ENCODE peak calls at places on chromosome 16, in eight cellular contexts. J is ovary; R is lower lobe of right lung; E is breast epithelium; C is colonic mucosa; Y is effector memory CD4-positive, alpha-beta T cell; F is A549; N is fibroblast of pulmonary artery. I is an unnamed sample.

GRCh38 chr16:89711601-89712475 is 8.9 kb downstream of the VPS9D1 start:
- DNase-seq in J (peak; percentile 73), N (peak; percentile 66), E (no peak), F (peak; percentile 94), R (peak; percentile 65), C (peak; percentile 68), Y (peak; percentile 61), I (peak; percentile 81)

GRCh38 chr16:23401142-23401541 is 51.8 kb downstream of the COG7 start:
- DNase-seq in N (no peak), C (no peak), J (no peak), E (no peak), R (peak; percentile 58), Y (no peak), F (no peak), I (no peak)

GRCh38 chr16:66309-67182 is 5.9 kb downstream of the RHBDF1 start:
- DNase-seq in E (no peak), F (no peak), J (no peak), C (no peak), R (no peak), Y (no peak), N (no peak), I (no peak)

GRCh38 chr16:30786936-30787612 is at the start of gene ZNF629:
- DNase-seq in N (peak; percentile 70), Y (no peak), J (peak; percentile 82), R (peak; percentile 75), E (peak; percentile 54), F (peak; percentile 77), C (peak; percentile 75), I (no peak)

GRCh38 chr16:66899310-66899944 is 19.1 kb downstream of the PDP2 start:
- DNase-seq in Y (no peak), E (no peak), J (peak; percentile 72), C (no peak), R (peak; percentile 34), N (peak; percentile 64), F (no peak), I (no peak)

GRCh38 chr16:30775381-30776099 is 11.5 kb downstream of the ZNF629 start:
- DNase-seq in J (peak; percentile 87), C (peak; percentile 91), E (peak; percentile 74), Y (peak; percentile 14), F (peak; percentile 96), N (peak; percentile 81), R (peak; percentile 88), I (peak; percentile 73)

GRCh38 chr16:86048221-86048620 is 149.3 kb downstream of the IRF8 start:
- DNase-seq in E (no peak), F (no peak), R (no peak), C (no peak), J (no peak), Y (no peak), N (no peak), I (no peak)

GRCh38 chr16:75660321-75660720 is 12.7 kb downstream of the TERF2IP start:
- DNase-seq in E (no peak), N (no peak), F (no peak), J (no peak), C (no peak), R (no peak), Y (no peak), I (no peak)

GRCh38 chr16:83980794-83981193 is 12.8 kb downstream of the NECAB2 start:
- DNase-seq in R (no peak), N (no peak), F (no peak), C (no peak), E (no peak), J (no peak), Y (no peak), I (no peak)

GRCh38 chr16:58027341-58028167 is 2.0 kb downstream of the MMP15 start:
- DNase-seq in N (no peak), R (peak; percentile 63), J (no peak), E (no peak), C (peak; percentile 83), Y (no peak), F (peak; percentile 74), I (no peak)

DNA sequence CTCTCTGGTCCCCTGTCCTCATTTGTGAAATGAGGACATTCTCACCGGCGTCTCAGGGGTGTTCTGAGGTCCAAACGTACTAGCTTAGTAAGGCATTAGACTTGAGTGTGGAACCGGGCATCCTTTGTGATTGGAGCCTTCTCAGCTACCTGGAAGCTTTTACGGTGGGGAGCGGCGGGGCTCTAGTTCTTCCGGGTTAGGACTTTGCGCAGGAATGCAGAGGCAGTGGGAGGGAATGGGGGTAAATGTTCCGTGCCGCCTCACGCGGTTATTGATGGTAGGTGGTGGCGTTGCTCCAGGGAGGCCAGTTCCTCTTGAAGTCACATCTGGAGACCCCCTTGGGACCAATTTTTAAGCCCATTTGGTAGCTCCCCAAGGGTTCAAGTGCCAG is 113.6 kb downstream of the SNX29 start:
- DNase-seq in E (no peak), C (no peak), R (peak; percentile 47), N (no peak), F (no peak), J (peak; percentile 45), Y (no peak), I (no peak)
- H3K4me3 ChIP-seq in E (peak overlapping the region; percentile 55), C (no peak overlapping the region), R (peak overlapping the region; percentile 35), N (peak overlapping the region; percentile 43), F (no peak overlapping the region), J (no peak overlapping the region), Y (peak overlapping the region; percentile 16), I (no peak overlapping the region)

GRCh38 chr16:1979271-1980025 is 1.8 kb downstream of the NOXO1 start:
- DNase-seq in E (no peak), C (peak; percentile 92), R (peak; percentile 92), J (no peak), Y (no peak), N (no peak), F (no peak), I (no peak)

GRCh38 chr16:1976951-1977874 is 4.1 kb downstream of the NOXO1 start:
- DNase-seq in F (no peak), C (no peak), E (no peak), Y (no peak), J (no peak), R (peak; percentile 41), N (no peak), I (no peak)

GRCh38 chr16:1980026-1980769 is 1.1 kb downstream of the NOXO1 start:
- DNase-seq in Y (no peak), N (no peak), R (no peak), J (no peak), E (no peak), F (no peak), C (peak; percentile 60), I (no peak)

GRCh38 chr16:1977875-1978268 is 3.4 kb downstream of the NOXO1 start:
- DNase-seq in R (peak; percentile 47), C (no peak), F (no peak), J (no peak), N (no peak), Y (no peak), E (no peak), I (no peak)

GRCh38 chr16:1978476-1979120 is 2.7 kb downstream of the NOXO1 start:
- DNase-seq in C (no peak), J (no peak), F (no peak), Y (no peak), N (no peak), R (no peak), E (no peak), I (no peak)
- H3K4me3 ChIP-seq in C (peak overlapping the region; percentile 39), J (no peak overlapping the region), F (no peak overlapping the region), Y (no peak overlapping the region), N (no peak overlapping the region), R (peak overlapping the region; percentile 42), E (peak overlapping the region; percentile 60), I (no peak overlapping the region)

DNA sequence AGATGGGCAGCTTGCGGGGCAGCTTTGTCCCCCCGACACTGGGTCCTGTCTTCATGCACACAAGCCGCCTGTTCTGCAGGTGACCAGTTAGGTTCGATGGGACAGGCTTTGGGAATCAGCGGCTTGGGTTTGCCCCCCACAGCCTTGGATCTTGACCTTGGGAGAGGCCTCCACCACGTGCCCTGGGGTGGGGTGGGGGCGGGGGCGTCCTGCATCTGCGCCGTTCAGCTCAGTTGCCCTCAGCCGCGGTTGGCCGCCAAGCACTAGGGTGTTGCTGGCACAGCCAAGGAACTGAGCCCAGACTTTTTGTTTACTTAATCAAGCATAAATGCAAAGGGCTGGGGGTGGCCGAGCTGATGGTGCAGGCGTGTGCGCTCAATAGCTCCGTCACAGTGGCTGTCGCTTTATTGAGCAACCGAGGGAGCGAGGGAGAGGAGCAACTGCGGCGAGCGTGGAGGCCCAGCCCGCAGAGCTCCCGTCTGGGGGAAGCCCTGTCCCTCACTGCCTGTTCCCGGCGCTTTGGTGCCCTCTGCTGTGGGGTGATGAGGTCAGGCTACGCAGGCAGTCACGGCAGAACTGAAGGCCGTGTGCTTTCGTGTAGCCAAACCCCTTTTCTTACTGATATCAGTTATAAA is 33.9 kb downstream of the JPH3 start:
- DNase-seq in F (peak; percentile 98), J (peak; percentile 87), R (peak; percentile 88), N (peak; percentile 83), E (peak; percentile 58), C (peak; percentile 82), Y (peak; percentile 67), I (peak; percentile 55)
- H3K4me3 ChIP-seq in F (peak overlapping the region; percentile 53), J (peak overlapping the region; percentile 11), R (peak overlapping the region; percentile 40), N (peak overlapping the region; percentile 10), E (peak overlapping the region; percentile 57), C (peak overlapping the region; percentile 22), Y (peak overlapping the region; percentile 47), I (no peak overlapping the region)

GRCh38 chr16:3088450-3088849 is 10.6 kb downstream of the ZSCAN10 start:
- DNase-seq in E (no peak), C (no peak), J (no peak), N (no peak), R (peak; percentile 68), F (no peak), Y (no peak), I (no peak)

GRCh38 chr16:3085868-3086595 is 13.1 kb downstream of the ZSCAN10 start:
- DNase-seq in Y (no peak), N (no peak), F (no peak), E (no peak), J (no peak), R (no peak), C (no peak), I (no peak)

GRCh38 chr16:3087836-3088235 is 11.3 kb downstream of the ZSCAN10 start:
- DNase-seq in E (no peak), N (no peak), Y (no peak), R (no peak), C (no peak), F (no peak), J (no peak), I (no peak)

GRCh38 chr16:3086596-3087242 is 12.4 kb downstream of the ZSCAN10 start:
- DNase-seq in Y (no peak), F (no peak), J (no peak), N (no peak), R (no peak), C (no peak), E (no peak), I (no peak)

GRCh38 chr16:3087243-3087791 is 11.8 kb downstream of the ZSCAN10 start:
- DNase-seq in E (no peak), J (no peak), Y (no peak), N (peak; percentile 22), R (no peak), F (no peak), C (no peak), I (no peak)
- H3K4me3 ChIP-seq in E (peak overlapping the region; percentile 48), J (no peak overlapping the region), Y (peak overlapping the region; percentile 7), N (no peak overlapping the region), R (peak overlapping the region; percentile 60), F (no peak overlapping the region), C (no peak overlapping the region), I (no peak overlapping the region)

DNA sequence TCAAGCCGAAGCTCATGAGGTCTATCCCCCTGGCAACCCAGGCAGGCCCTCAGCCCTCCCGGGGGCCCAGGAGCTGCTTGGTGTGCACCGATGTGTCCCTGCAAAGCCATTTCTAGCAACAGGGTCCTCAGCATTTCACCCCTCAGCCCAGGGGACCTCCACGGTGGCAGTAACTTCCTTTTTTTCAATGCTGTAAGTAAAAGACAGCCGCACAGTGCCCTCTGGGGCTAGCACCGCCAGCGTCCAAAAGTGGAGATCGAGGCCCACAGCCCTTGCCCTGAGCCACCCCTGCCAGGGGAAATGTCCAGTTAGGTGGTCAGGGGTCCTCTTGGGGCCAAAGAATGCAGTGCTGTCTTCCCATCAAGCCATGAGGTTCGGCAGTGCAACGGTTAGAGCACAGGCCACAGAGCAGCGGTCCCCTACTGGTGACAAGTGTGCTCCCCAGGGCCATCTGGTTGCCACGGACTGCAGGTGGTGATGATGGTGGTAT is 79.9 kb downstream of the LITAF start:
- DNase-seq in C (no peak), F (no peak), R (no peak), E (no peak), J (no peak), N (no peak), Y (no peak), I (no peak)
- H3K4me3 ChIP-seq in C (no peak overlapping the region), F (no peak overlapping the region), R (no peak overlapping the region), E (no peak overlapping the region), J (no peak overlapping the region), N (no peak overlapping the region), Y (no peak overlapping the region), I (no peak overlapping the region)

I was measured in GM06990.